ENCODE peak calls at places on chromosome 7, in eight cellular contexts. H is neural progenitor cell, T is HCT116, R is OCI-LY7, E is GM23338, L is K562, C is MM.1S, M is fibroblast of lung. K is an unnamed sample.

GRCh38 chr7:2787251-2787968 is 56.7 kb downstream of the GNA12 start:
- DNase-seq in T (no peak), C (no peak), R (no peak), M (no peak), L (no peak), H (no peak), E (no peak), K (peak; percentile 75)

GRCh38 chr7:104341545-104341944 is 13.1 kb downstream of the LHFPL3 start:
- DNase-seq in E (peak; percentile 81), T (no peak), H (peak; percentile 50), R (peak; percentile 7), M (no peak), L (peak; percentile 44), C (no peak), K (no peak)

GRCh38 chr7:157150825-157151412 is 12.2 kb downstream of the UBE3C start:
- DNase-seq in L (peak; percentile 52), T (no peak), M (peak; percentile 43), H (peak; percentile 67), E (peak; percentile 56), R (no peak), C (no peak), K (peak; percentile 87)

GRCh38 chr7:25989140-25989705 is 162.8 kb upstream of the NFE2L3 start:
- DNase-seq in L (no peak), R (no peak), T (no peak), H (no peak), M (no peak), E (no peak), C (no peak), K (no peak)

GRCh38 chr7:93212881-93213280 is 13.4 kb downstream of the HEPACAM2 start:
- DNase-seq in C (no peak), R (no peak), H (no peak), E (no peak), L (no peak), T (no peak), M (no peak), K (no peak)

GRCh38 chr7:135334830-135335543 is 101.3 kb downstream of the STRA8 start:
- DNase-seq in H (no peak), R (no peak), L (no peak), M (no peak), C (no peak), E (no peak), T (no peak), K (no peak)

GRCh38 chr7:2619120-2619519 is 12.7 kb upstream of the TTYH3 start:
- DNase-seq in C (no peak), L (no peak), H (no peak), M (peak; percentile 69), E (no peak), T (no peak), R (no peak), K (peak; percentile 94)

GRCh38 chr7:10474048-10474447 is 499.6 kb upstream of the PHF14 start:
- DNase-seq in R (no peak), T (no peak), H (no peak), E (no peak), L (no peak), C (no peak), M (peak; percentile 61), K (no peak)

GRCh38 chr7:36784991-36785940 is 61.0 kb upstream of the AOAH start:
- DNase-seq in L (no peak), H (no peak), C (no peak), E (no peak), M (no peak), T (no peak), R (no peak), K (no peak)

GRCh38 chr7:85186083-85186520 is 754 bp downstream of the SEMA3D start:
- DNase-seq in C (no peak), R (no peak), E (peak; percentile 65), M (peak; percentile 66), T (no peak), H (peak; percentile 69), L (no peak), K (no peak)

GRCh38 chr7:40709077-40709964 is 574.5 kb downstream of the SUGCT start:
- DNase-seq in M (no peak), R (no peak), T (no peak), C (peak; percentile 76), H (no peak), L (no peak), E (no peak), K (no peak)

GRCh38 chr7:52273685-52274610 is 761.5 kb upstream of the POM121L12 start:
- DNase-seq in T (no peak), R (no peak), C (no peak), L (peak; percentile 7), E (peak; percentile 72), M (no peak), H (no peak), K (no peak)

GRCh38 chr7:97187067-97187466 is 69.6 kb downstream of the SDHAF3 start:
- DNase-seq in R (no peak), T (no peak), L (peak; percentile 42), C (no peak), M (peak; percentile 48), E (no peak), H (no peak), K (no peak)

GRCh38 chr7:33804261-33804660 is 101.1 kb upstream of the BMPER start:
- DNase-seq in H (no peak), L (no peak), M (no peak), E (no peak), C (no peak), T (no peak), R (no peak), K (no peak)

GRCh38 chr7:1160665-1161010 is 642 bp upstream of the ZFAND2A start:
- DNase-seq in E (peak; percentile 28), L (peak; percentile 57), R (no peak), M (no peak), T (no peak), C (peak; percentile 13), H (peak; percentile 25), K (no peak)

GRCh38 chr7:46630031-46630430 is 709.0 kb upstream of the IGFBP3 start:
- DNase-seq in C (no peak), R (no peak), L (no peak), H (no peak), E (no peak), M (peak; percentile 59), T (no peak), K (peak; percentile 30)

GRCh38 chr7:77687100-77687746 is 9.0 kb upstream of the RSBN1L start:
- DNase-seq in C (no peak), E (no peak), L (no peak), M (peak; percentile 45), R (no peak), H (no peak), T (no peak), K (peak; percentile 69)

GRCh38 chr7:158416283-158416933 is 171.2 kb downstream of the PTPRN2 start:
- DNase-seq in E (no peak), C (no peak), T (no peak), H (no peak), M (no peak), L (no peak), R (no peak), K (no peak)

GRCh38 chr7:29494350-29494749 is 69.3 kb upstream of the PRR15 start:
- DNase-seq in H (no peak), R (no peak), T (no peak), E (no peak), C (no peak), L (no peak), M (peak; percentile 49), K (no peak)

GRCh38 chr7:2168612-2169312 is 64.0 kb downstream of the MAD1L1 start:
- DNase-seq in E (no peak), H (no peak), L (no peak), M (no peak), C (no peak), T (no peak), R (no peak), K (peak; percentile 54)

DNA sequence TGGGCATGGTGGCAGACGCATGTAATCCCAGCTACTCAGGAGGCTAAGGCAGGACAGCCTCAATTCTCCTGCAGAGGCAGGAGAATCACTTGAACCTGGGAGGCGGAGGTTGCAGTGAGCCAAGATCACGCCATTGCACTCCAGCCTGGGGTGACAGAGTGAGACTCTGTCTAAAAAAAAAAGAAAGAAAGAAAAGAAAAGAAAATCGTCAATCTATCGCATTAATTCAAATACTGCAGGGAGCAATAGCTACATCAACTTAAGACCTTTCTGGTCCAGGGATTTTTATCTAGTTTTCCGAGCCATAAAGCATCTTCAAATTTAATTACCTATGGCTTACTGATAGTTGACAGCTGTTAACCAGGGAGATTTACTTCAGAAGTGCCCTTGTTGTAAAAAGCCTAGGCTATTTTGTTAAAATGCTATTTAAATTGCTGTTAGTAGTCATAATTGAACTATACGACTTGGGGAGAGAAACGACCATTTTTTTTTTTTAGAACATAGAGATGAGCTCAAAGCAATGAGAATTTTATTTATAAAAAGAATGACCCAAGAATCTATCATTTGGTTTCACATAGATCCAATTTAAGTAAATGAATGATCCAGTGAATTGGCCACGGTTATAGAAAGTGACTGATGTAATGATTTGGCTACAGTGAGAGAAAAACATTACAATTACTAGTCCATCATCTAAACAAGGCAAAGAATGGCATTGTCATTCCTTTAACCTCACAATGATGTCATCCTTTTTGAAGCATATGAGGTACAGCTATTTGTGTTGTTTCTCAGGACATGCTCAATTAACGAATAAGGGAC is 85.4 kb downstream of the SEMA3C start:
- DNase-seq in H (no peak), C (no peak), R (no peak), E (no peak), T (no peak), M (peak; percentile 48), L (no peak), K (peak; percentile 23)
- H3K4me2 ChIP-seq in H (no peak overlapping the region), C (no peak overlapping the region), R (no peak overlapping the region), E (no peak overlapping the region), T (no peak overlapping the region), M (no peak overlapping the region), L (no peak overlapping the region), K (no peak overlapping the region)

GRCh38 chr7:44618754-44619153 is 12.3 kb downstream of the OGDH start:
- DNase-seq in R (no peak), M (no peak), E (no peak), T (peak; percentile 21), H (no peak), L (no peak), C (no peak), K (no peak)
- H3K4me1 ChIP-seq in R (peaks cover 18% of the 10 kb centered on the region), M (peaks cover 15% of the 10 kb centered on the region), E (peaks cover 13% of the 10 kb centered on the region), T (peaks cover 78% of the 10 kb centered on the region), H (no peaks in the 10 kb centered on the region), L (no peaks in the 10 kb centered on the region), C (peaks cover 36% of the 10 kb centered on the region), K (peaks cover 34% of the 10 kb centered on the region)

DNA sequence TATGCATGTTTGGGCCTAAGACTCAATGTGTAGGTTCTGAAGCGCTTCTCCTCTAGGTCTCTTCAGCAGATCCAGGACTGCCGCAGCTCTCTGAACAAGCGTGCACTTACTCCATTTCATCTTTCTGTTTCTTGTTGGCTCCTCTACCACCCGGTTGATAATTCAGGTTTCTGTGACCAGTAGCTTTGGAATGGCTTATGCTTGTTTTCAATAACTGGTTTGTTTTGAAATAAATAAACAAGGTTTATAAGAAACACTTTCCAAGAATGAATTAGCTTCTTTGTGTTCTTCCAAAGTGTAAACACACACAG is 1.5 kb downstream of the MDFIC start:
- DNase-seq in T (no peak), C (no peak), L (no peak), R (no peak), H (no peak), M (no peak), E (no peak), K (peak; percentile 64)
- H2AFZ ChIP-seq in T (peak overlapping the region; percentile 13), C (peak overlapping the region; percentile 71), L (no peak overlapping the region), R (no peak overlapping the region), H (peak overlapping the region; percentile 95), M (peak overlapping the region; percentile 88), E (peak overlapping the region; percentile 95), K (peak overlapping the region; percentile 84)

DNA sequence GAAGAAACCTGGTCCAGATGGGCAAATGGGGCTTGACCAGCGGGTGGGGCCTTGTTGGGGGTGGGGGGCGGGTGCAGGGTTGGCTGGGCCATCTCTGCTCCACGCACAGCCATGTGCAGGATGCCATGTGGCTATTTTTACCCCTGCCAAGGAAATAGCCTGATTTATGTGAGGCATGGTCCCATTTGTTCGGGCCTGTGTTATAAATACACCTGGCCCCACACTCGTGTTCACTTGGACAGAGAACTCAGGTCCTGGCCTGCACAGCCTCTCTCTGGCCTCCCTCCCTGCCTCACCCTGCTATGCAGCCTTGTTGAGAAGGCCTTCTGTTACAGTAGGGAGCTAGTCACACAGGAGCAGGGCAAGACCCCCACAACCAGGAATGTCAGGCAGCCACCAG is 35.6 kb upstream of the FZD9 start:
- DNase-seq in E (no peak), C (no peak), T (no peak), L (peak; percentile 7), H (peak; percentile 12), R (no peak), M (no peak), K (no peak)
- H3K4me2 ChIP-seq in E (peak overlapping the region; percentile 71), C (no peak overlapping the region), T (no peak overlapping the region), L (no peak overlapping the region), H (peak overlapping the region; percentile 49), R (no peak overlapping the region), M (no peak overlapping the region), K (no peak overlapping the region)

K was measured in osteoblast.